ENCODE peak calls at places on chromosomes 16 and 17, in nine cellular contexts. One of them, this sample, is unnamed.

GRCh38 chr16:85286970-85287814 is 174.9 kb upstream of the CIBAR2 start:
- DNase-seq in kidney glomerular epithelial cell: no peak
- DNase-seq in aorta: no peak
- DNase-seq in occipital lobe: peak; percentile 78
- DNase-seq in anterior cingulate cortex: peak; percentile 78
- DNase-seq in memory B cell: no peak
- DNase-seq in GM12865: no peak
- DNase-seq in SW480: no peak
- DNase-seq in endothelial cell: no peak
- DNase-seq in this sample: no peak

GRCh38 chr17:68599091-68599872 is 1.9 kb downstream of the FAM20A start:
- DNase-seq in kidney glomerular epithelial cell: no peak
- DNase-seq in aorta: no peak
- DNase-seq in occipital lobe: no peak
- DNase-seq in anterior cingulate cortex: no peak
- DNase-seq in memory B cell: no peak
- DNase-seq in GM12865: no peak
- DNase-seq in SW480: no peak
- DNase-seq in endothelial cell: no peak
- DNase-seq in this sample: no peak

GRCh38 chr17:49108318-49108717 is 24.3 kb upstream of the B4GALNT2 start:
- DNase-seq in kidney glomerular epithelial cell: peak; percentile 45
- DNase-seq in aorta: no peak
- DNase-seq in occipital lobe: no peak
- DNase-seq in anterior cingulate cortex: peak; percentile 11
- DNase-seq in memory B cell: no peak
- DNase-seq in GM12865: no peak
- DNase-seq in SW480: no peak
- DNase-seq in endothelial cell: no peak
- DNase-seq in this sample: no peak

GRCh38 chr17:78534492-78535284 is 42.5 kb downstream of the DNAH17 start:
- DNase-seq in kidney glomerular epithelial cell: no peak
- DNase-seq in aorta: no peak
- DNase-seq in occipital lobe: peak; percentile 49
- DNase-seq in anterior cingulate cortex: peak; percentile 51
- DNase-seq in memory B cell: no peak
- DNase-seq in GM12865: no peak
- DNase-seq in SW480: no peak
- DNase-seq in endothelial cell: no peak
- DNase-seq in this sample: no peak

GRCh38 chr16:83117810-83118209 is 491.0 kb downstream of the CDH13 start:
- DNase-seq in kidney glomerular epithelial cell: no peak
- DNase-seq in aorta: no peak
- DNase-seq in occipital lobe: no peak
- DNase-seq in anterior cingulate cortex: no peak
- DNase-seq in memory B cell: no peak
- DNase-seq in GM12865: no peak
- DNase-seq in SW480: no peak
- DNase-seq in endothelial cell: no peak
- DNase-seq in this sample: no peak

GRCh38 chr17:59643159-59643857 is 23.6 kb downstream of the CLTC start:
- DNase-seq in kidney glomerular epithelial cell: no peak
- DNase-seq in aorta: no peak
- DNase-seq in occipital lobe: no peak
- DNase-seq in anterior cingulate cortex: no peak
- DNase-seq in memory B cell: no peak
- DNase-seq in GM12865: peak; percentile 11
- DNase-seq in SW480: no peak
- DNase-seq in endothelial cell: no peak
- DNase-seq in this sample: peak; percentile 23

GRCh38 chr17:77083547-77083946 is 57.2 kb upstream of the SEC14L1 start:
- DNase-seq in kidney glomerular epithelial cell: no peak
- DNase-seq in aorta: no peak
- DNase-seq in occipital lobe: no peak
- DNase-seq in anterior cingulate cortex: no peak
- DNase-seq in memory B cell: no peak
- DNase-seq in GM12865: peak; percentile 36
- DNase-seq in SW480: no peak
- DNase-seq in endothelial cell: no peak
- DNase-seq in this sample: no peak

GRCh38 chr17:63277629-63278028 is 168.5 kb downstream of the CYB561 start:
- DNase-seq in kidney glomerular epithelial cell: no peak
- DNase-seq in aorta: no peak
- DNase-seq in occipital lobe: no peak
- DNase-seq in anterior cingulate cortex: no peak
- DNase-seq in memory B cell: no peak
- DNase-seq in GM12865: no peak
- DNase-seq in SW480: no peak
- DNase-seq in endothelial cell: no peak
- DNase-seq in this sample: no peak

GRCh38 chr17:7070712-7071111 is 9.3 kb downstream of the CLEC10A start:
- DNase-seq in kidney glomerular epithelial cell: no peak
- DNase-seq in aorta: no peak
- DNase-seq in occipital lobe: no peak
- DNase-seq in anterior cingulate cortex: no peak
- DNase-seq in memory B cell: no peak
- DNase-seq in GM12865: no peak
- DNase-seq in SW480: no peak
- DNase-seq in endothelial cell: no peak
- DNase-seq in this sample: no peak

GRCh38 chr17:58504826-58505351 is 9.5 kb downstream of the MTMR4 start:
- DNase-seq in kidney glomerular epithelial cell: no peak
- DNase-seq in aorta: no peak
- DNase-seq in occipital lobe: no peak
- DNase-seq in anterior cingulate cortex: no peak
- DNase-seq in memory B cell: peak; percentile 54
- DNase-seq in GM12865: peak; percentile 84
- DNase-seq in SW480: no peak
- DNase-seq in endothelial cell: no peak
- DNase-seq in this sample: no peak

GRCh38 chr16:47063011-47063724 is 80.6 kb downstream of the NETO2 start:
- DNase-seq in kidney glomerular epithelial cell: no peak
- DNase-seq in aorta: no peak
- DNase-seq in occipital lobe: no peak
- DNase-seq in anterior cingulate cortex: no peak
- DNase-seq in memory B cell: no peak
- DNase-seq in GM12865: no peak
- DNase-seq in SW480: no peak
- DNase-seq in endothelial cell: no peak
- DNase-seq in this sample: no peak

GRCh38 chr17:67289174-67289876 is 44.3 kb upstream of the HELZ start:
- DNase-seq in kidney glomerular epithelial cell: no peak
- DNase-seq in aorta: peak; percentile 87
- DNase-seq in occipital lobe: peak; percentile 47
- DNase-seq in anterior cingulate cortex: peak; percentile 83
- DNase-seq in memory B cell: no peak
- DNase-seq in GM12865: no peak
- DNase-seq in SW480: no peak
- DNase-seq in endothelial cell: no peak
- DNase-seq in this sample: no peak

GRCh38 chr16:70590722-70591438 is 55.5 kb upstream of the IL34 start:
- DNase-seq in kidney glomerular epithelial cell: no peak
- DNase-seq in aorta: peak; percentile 62
- DNase-seq in occipital lobe: no peak
- DNase-seq in anterior cingulate cortex: no peak
- DNase-seq in memory B cell: no peak
- DNase-seq in GM12865: no peak
- DNase-seq in SW480: no peak
- DNase-seq in endothelial cell: no peak
- DNase-seq in this sample: no peak

GRCh38 chr16:87043273-87044030 is 273.7 kb downstream of the C16orf95 start:
- DNase-seq in kidney glomerular epithelial cell: peak; percentile 50
- DNase-seq in aorta: no peak
- DNase-seq in occipital lobe: no peak
- DNase-seq in anterior cingulate cortex: peak; percentile 33
- DNase-seq in memory B cell: no peak
- DNase-seq in GM12865: no peak
- DNase-seq in SW480: no peak
- DNase-seq in endothelial cell: no peak
- DNase-seq in this sample: no peak

GRCh38 chr17:41588126-41588810 is 1.6 kb upstream of the KRT14 start:
- DNase-seq in kidney glomerular epithelial cell: no peak
- DNase-seq in aorta: no peak
- DNase-seq in occipital lobe: no peak
- DNase-seq in anterior cingulate cortex: no peak
- DNase-seq in memory B cell: no peak
- DNase-seq in GM12865: no peak
- DNase-seq in SW480: no peak
- DNase-seq in endothelial cell: no peak
- DNase-seq in this sample: no peak

GRCh38 chr16:4319454-4319853 is 3.6 kb downstream of the GLIS2 start:
- DNase-seq in kidney glomerular epithelial cell: no peak
- DNase-seq in aorta: peak; percentile 63
- DNase-seq in occipital lobe: no peak
- DNase-seq in anterior cingulate cortex: no peak
- DNase-seq in memory B cell: peak; percentile 66
- DNase-seq in GM12865: peak; percentile 75
- DNase-seq in SW480: peak; percentile 32
- DNase-seq in endothelial cell: no peak
- DNase-seq in this sample: no peak

GRCh38 chr17:66655861-66656260 is 179.1 kb upstream of the CACNG5 start:
- DNase-seq in kidney glomerular epithelial cell: peak; percentile 27
- DNase-seq in aorta: no peak
- DNase-seq in occipital lobe: peak; percentile 53
- DNase-seq in anterior cingulate cortex: peak; percentile 50
- DNase-seq in memory B cell: no peak
- DNase-seq in GM12865: no peak
- DNase-seq in SW480: peak; percentile 48
- DNase-seq in endothelial cell: no peak
- DNase-seq in this sample: no peak

GRCh38 chr16:51049678-51050378 is 101.2 kb downstream of the SALL1 start:
- DNase-seq in kidney glomerular epithelial cell: peak; percentile 52
- DNase-seq in aorta: no peak
- DNase-seq in occipital lobe: no peak
- DNase-seq in anterior cingulate cortex: no peak
- DNase-seq in memory B cell: no peak
- DNase-seq in GM12865: no peak
- DNase-seq in SW480: no peak
- DNase-seq in endothelial cell: no peak
- DNase-seq in this sample: no peak

GRCh38 chr17:17518019-17518418 is 21.8 kb upstream of the RASD1 start:
- DNase-seq in kidney glomerular epithelial cell: no peak
- DNase-seq in aorta: peak; percentile 27
- DNase-seq in occipital lobe: no peak
- DNase-seq in anterior cingulate cortex: no peak
- DNase-seq in memory B cell: no peak
- DNase-seq in GM12865: no peak
- DNase-seq in SW480: no peak
- DNase-seq in endothelial cell: no peak
- DNase-seq in this sample: no peak

GRCh38 chr16:52238710-52239109 is 308.2 kb downstream of the TOX3 start:
- DNase-seq in kidney glomerular epithelial cell: no peak
- DNase-seq in aorta: no peak
- DNase-seq in occipital lobe: no peak
- DNase-seq in anterior cingulate cortex: no peak
- DNase-seq in memory B cell: no peak
- DNase-seq in GM12865: no peak
- DNase-seq in SW480: no peak
- DNase-seq in endothelial cell: no peak
- DNase-seq in this sample: no peak

GRCh38 chr16:12017583-12017982 is 41.0 kb downstream of the SNX29 start:
- DNase-seq in kidney glomerular epithelial cell: peak; percentile 58
- DNase-seq in aorta: no peak
- DNase-seq in occipital lobe: no peak
- DNase-seq in anterior cingulate cortex: no peak
- DNase-seq in memory B cell: no peak
- DNase-seq in GM12865: no peak
- DNase-seq in SW480: peak; percentile 31
- DNase-seq in endothelial cell: no peak
- DNase-seq in this sample: no peak

GRCh38 chr17:48236681-48237134 is 129.1 kb downstream of the SNX11 start:
- DNase-seq in kidney glomerular epithelial cell: peak; percentile 86
- DNase-seq in aorta: no peak
- DNase-seq in occipital lobe: no peak
- DNase-seq in anterior cingulate cortex: no peak
- DNase-seq in memory B cell: no peak
- DNase-seq in GM12865: peak; percentile 12
- DNase-seq in SW480: peak; percentile 38
- DNase-seq in endothelial cell: no peak
- DNase-seq in this sample: no peak

GRCh38 chr17:79035686-79036085 is 11.7 kb downstream of the C1QTNF1 start:
- DNase-seq in kidney glomerular epithelial cell: no peak
- DNase-seq in aorta: peak; percentile 32
- DNase-seq in occipital lobe: no peak
- DNase-seq in anterior cingulate cortex: no peak
- DNase-seq in memory B cell: no peak
- DNase-seq in GM12865: no peak
- DNase-seq in SW480: no peak
- DNase-seq in endothelial cell: no peak
- DNase-seq in this sample: no peak

GRCh38 chr17:43983515-43984411 is 20.7 kb upstream of the NAGS start:
- DNase-seq in kidney glomerular epithelial cell: no peak
- DNase-seq in aorta: no peak
- DNase-seq in occipital lobe: no peak
- DNase-seq in anterior cingulate cortex: no peak
- DNase-seq in memory B cell: no peak
- DNase-seq in GM12865: no peak
- DNase-seq in SW480: no peak
- DNase-seq in endothelial cell: peak; percentile 35
- DNase-seq in this sample: no peak

This sample was measured in HT-29.